ENCODE peak calls at places on chromosomes 5 and 9, in eight cellular contexts. U, E, R, W, Q, Y, I and B are unnamed samples.

GRCh38 chr9:94912700-94913249 is 186.3 kb downstream of the AOPEP start:
- DNase-seq in U (no peak), Y (peak), I (no peak), E (no peak), W (no peak), Q (no peak), R (no peak), B (peak)

GRCh38 chr5:96344678-96345612 is 88.1 kb downstream of the PCSK1 start:
- DNase-seq in W (peak), Q (no peak), R (peak), I (no peak), E (no peak), U (no peak), Y (peak), B (peak)

GRCh38 chr9:92564982-92565381 is 29.2 kb upstream of the ECM2 start:
- DNase-seq in W (peak), U (no peak), Y (no peak), I (no peak), E (no peak), R (peak), Q (no peak), B (peak)

GRCh38 chr9:93672622-93673270 is 96.4 kb downstream of the PHF2 start:
- DNase-seq in U (no peak), Q (no peak), E (no peak), Y (no peak), W (no peak), R (no peak), I (no peak), B (no peak)

GRCh38 chr9:16002816-16003215 is 450.0 kb downstream of the CCDC171 start:
- DNase-seq in I (no peak), U (no peak), W (no peak), E (no peak), Y (peak), R (peak), Q (no peak), B (peak)

GRCh38 chr5:142717582-142718215 is 31.8 kb upstream of the FGF1 start:
- DNase-seq in Y (peak), U (no peak), E (peak), R (peak), Q (no peak), I (no peak), W (peak), B (peak)

GRCh38 chr5:17235736-17236330 is 18.4 kb downstream of the BASP1 start:
- DNase-seq in Y (no peak), E (no peak), R (peak), W (no peak), Q (no peak), I (no peak), U (no peak), B (peak)

GRCh38 chr5:134555223-134555790 is 29.8 kb downstream of the JADE2 start:
- DNase-seq in I (no peak), U (no peak), W (no peak), R (no peak), Q (no peak), Y (no peak), E (no peak), B (no peak)

GRCh38 chr9:131095666-131096489 is 453 bp upstream of the AIF1L start:
- DNase-seq in Q (no peak), W (no peak), R (no peak), Y (no peak), U (peak), I (peak), E (peak), B (no peak)

GRCh38 chr9:84919498-84919897 is 250.0 kb downstream of the NTRK2 start:
- DNase-seq in R (no peak), Q (no peak), E (no peak), I (no peak), W (no peak), Y (no peak), U (no peak), B (no peak)

GRCh38 chr9:21711504-21711903 is 90.9 kb upstream of the MTAP start:
- DNase-seq in Q (no peak), Y (peak), E (peak), I (no peak), R (no peak), U (no peak), W (peak), B (no peak)

GRCh38 chr9:14326264-14326826 is 12.4 kb upstream of the NFIB start:
- DNase-seq in U (no peak), R (peak), Q (no peak), I (no peak), E (no peak), W (peak), Y (peak), B (peak)

GRCh38 chr5:109186759-109187158 is 223.0 kb downstream of the PJA2 start:
- DNase-seq in E (no peak), U (no peak), W (no peak), Y (no peak), I (no peak), Q (no peak), R (no peak), B (no peak)

GRCh38 chr5:140996055-140996454 is 29.8 kb downstream of the PCDHAC2 start:
- DNase-seq in R (no peak), W (no peak), E (no peak), Q (no peak), U (no peak), Y (no peak), I (no peak), B (no peak)